ENCODE peak calls at places on chromosomes 12 and 14, in six cellular contexts. V, O, X, P, A and R are unnamed samples.

GRCh38 chr14:88232783-88233182 is 90.3 kb downstream of the KCNK10 start:
- DNase-seq in V (no peak), O (no peak), X (peak; percentile 27), P (no peak), A (no peak), R (no peak)

GRCh38 chr14:29705801-29706200 is 221.8 kb downstream of the PRKD1 start:
- DNase-seq in V (no peak), O (no peak), X (no peak), P (no peak), A (no peak), R (no peak)

GRCh38 chr12:106183735-106184134 is 45.0 kb upstream of the NUAK1 start:
- DNase-seq in V (no peak), O (no peak), X (no peak), P (no peak), A (no peak), R (no peak)

GRCh38 chr12:129064201-129064881 is 211.1 kb downstream of the GLT1D1 start:
- DNase-seq in V (no peak), O (no peak), X (peak; percentile 21), P (no peak), A (no peak), R (no peak)

GRCh38 chr12:81296556-81297305 is 218.9 kb downstream of the ACSS3 start:
- DNase-seq in V (peak; percentile 6), O (no peak), X (no peak), P (no peak), A (no peak), R (peak; percentile 56)

GRCh38 chr14:63045612-63046320 is 508 bp upstream of the KCNH5 start:
- DNase-seq in V (no peak), O (no peak), X (peak; percentile 96), P (peak; percentile 30), A (peak; percentile 84), R (peak; percentile 36)

GRCh38 chr12:96436366-96437295 is 36.4 kb upstream of the CDK17 start:
- DNase-seq in V (no peak), O (no peak), X (no peak), P (no peak), A (no peak), R (no peak)

GRCh38 chr14:94161979-94162378 is 12.1 kb upstream of the PPP4R4 start:
- DNase-seq in V (no peak), O (no peak), X (no peak), P (no peak), A (no peak), R (no peak)

GRCh38 chr14:61403411-61403810 is 82.0 kb downstream of the PRKCH start:
- DNase-seq in V (no peak), O (no peak), X (no peak), P (peak; percentile 6), A (no peak), R (no peak)

GRCh38 chr14:64761441-64762043 is 57.3 kb downstream of the PLEKHG3 start:
- DNase-seq in V (peak; percentile 75), O (no peak), X (no peak), P (no peak), A (no peak), R (peak; percentile 43)

GRCh38 chr12:12265571-12266388 is 1.1 kb downstream of the LRP6 start:
- DNase-seq in V (peak; percentile 44), O (no peak), X (no peak), P (peak; percentile 14), A (peak; percentile 29), R (peak; percentile 54)

GRCh38 chr12:67943295-67943892 is 45.9 kb upstream of the IFNG-AS1 start:
- DNase-seq in V (peak; percentile 90), O (peak; percentile 39), X (peak; percentile 80), P (peak; percentile 83), A (peak; percentile 48), R (peak; percentile 81)

GRCh38 chr14:79357307-79357706 is 854.0 kb downstream of the DIO2 start:
- DNase-seq in V (no peak), O (no peak), X (no peak), P (no peak), A (no peak), R (no peak)

GRCh38 chr14:68079941-68080697 is 260.5 kb downstream of the RAD51B start:
- DNase-seq in V (no peak), O (no peak), X (no peak), P (no peak), A (no peak), R (no peak)

GRCh38 chr12:93016752-93017350 is 87.8 kb upstream of the EEA1 start:
- DNase-seq in V (no peak), O (no peak), X (peak; percentile 29), P (no peak), A (no peak), R (no peak)

GRCh38 chr14:104805326-104805678 is 4.4 kb downstream of the ZBTB42 start:
- DNase-seq in V (peak; percentile 77), O (peak; percentile 48), X (no peak), P (no peak), A (peak; percentile 36), R (peak; percentile 82)

GRCh38 chr12:105611340-105611739 is 280.8 kb downstream of the C12orf75 start:
- DNase-seq in V (no peak), O (no peak), X (no peak), P (no peak), A (no peak), R (no peak)

GRCh38 chr14:22667881-22668280 is 23.7 kb upstream of the OR6J1 start:
- DNase-seq in V (no peak), O (no peak), X (no peak), P (no peak), A (no peak), R (peak; percentile 11)

GRCh38 chr12:127548123-127548553 is 718.8 kb upstream of the TMEM132C start:
- DNase-seq in V (peak; percentile 94), O (no peak), X (no peak), P (no peak), A (no peak), R (peak; percentile 93)

GRCh38 chr12:105641742-105642141 is 311.3 kb downstream of the C12orf75 start:
- DNase-seq in V (no peak), O (no peak), X (no peak), P (no peak), A (no peak), R (no peak)

GRCh38 chr12:124538194-124539082 is 29.0 kb downstream of the NCOR2 start:
- DNase-seq in V (no peak), O (no peak), X (no peak), P (no peak), A (peak; percentile 72), R (no peak)

GRCh38 chr12:113328368-113328889 is 6.5 kb downstream of the SLC8B1 start:
- DNase-seq in V (no peak), O (no peak), X (no peak), P (no peak), A (no peak), R (no peak)

GRCh38 chr12:85448548-85449139 is 168.6 kb downstream of the ALX1 start:
- DNase-seq in V (peak; percentile 56), O (no peak), X (no peak), P (peak; percentile 35), A (peak; percentile 11), R (peak; percentile 56)

GRCh38 chr14:73747386-73748211 is 33.4 kb upstream of the PNMA1 start:
- DNase-seq in V (no peak), O (no peak), X (no peak), P (no peak), A (no peak), R (no peak)

GRCh38 chr14:69573841-69574265 is 818 bp downstream of the CCDC177 start:
- DNase-seq in V (no peak), O (no peak), X (peak; percentile 95), P (no peak), A (no peak), R (peak; percentile 7)

GRCh38 chr12:62803756-62804155 is 131.2 kb downstream of the PPM1H start:
- DNase-seq in V (no peak), O (no peak), X (no peak), P (no peak), A (no peak), R (no peak)

GRCh38 chr14:100586520-100587247 is 533 bp downstream of the BEGAIN start:
- DNase-seq in V (peak; percentile 56), O (peak; percentile 67), X (no peak), P (no peak), A (peak; percentile 91), R (peak; percentile 49)

GRCh38 chr12:57063991-57064725 is 14.2 kb upstream of the MYO1A start:
- DNase-seq in V (no peak), O (no peak), X (no peak), P (peak; percentile 71), A (no peak), R (no peak)

GRCh38 chr14:28766505-28767238 is at the start of gene FOXG1:
- DNase-seq in V (no peak), O (no peak), X (peak; percentile 86), P (no peak), A (peak; percentile 46), R (peak; percentile 36)

GRCh38 chr14:100304825-100305445 is 1.3 kb downstream of the SLC25A29 start:
- DNase-seq in V (peak; percentile 48), O (no peak), X (peak; percentile 80), P (no peak), A (no peak), R (peak; percentile 59)

GRCh38 chr14:96184737-96185136 is 19.9 kb upstream of the BDKRB2 start:
- DNase-seq in V (no peak), O (no peak), X (no peak), P (no peak), A (no peak), R (peak; percentile 38)
- H3K9ac ChIP-seq in V (no peak overlapping the region), O (no peak overlapping the region), X (no peak overlapping the region), P (no peak overlapping the region), A (no peak overlapping the region), R (no peak overlapping the region)

GRCh38 chr12:53585726-53586125 is 40.5 kb downstream of the ATF7 start:
- DNase-seq in V (no peak), O (no peak), X (no peak), P (peak; percentile 71), A (no peak), R (no peak)

GRCh38 chr12:53589915-53590314 is 36.3 kb downstream of the ATF7 start:
- DNase-seq in V (no peak), O (no peak), X (no peak), P (no peak), A (no peak), R (no peak)

GRCh38 chr12:53586745-53587144 is 39.4 kb downstream of the ATF7 start:
- DNase-seq in V (no peak), O (no peak), X (no peak), P (no peak), A (no peak), R (no peak)

GRCh38 chr12:53589423-53589822 is 36.8 kb downstream of the ATF7 start:
- DNase-seq in V (no peak), O (no peak), X (no peak), P (no peak), A (no peak), R (no peak)

GRCh38 chr12:53588155-53588554 is 38.0 kb downstream of the ATF7 start:
- DNase-seq in V (no peak), O (no peak), X (no peak), P (no peak), A (no peak), R (no peak)
- TF ChIP-seq EZH2phosphoT487 in V (no peak), O (no peak), X (no peak), P (no peak), A (no peak), R (no peak)

GRCh38 chr12:109310247-109311125 is 1.4 kb upstream of the FOXN4 start:
- DNase-seq in V (no peak), O (no peak), X (peak; percentile 36), P (peak; percentile 65), A (peak; percentile 60), R (no peak)
- H3K9ac ChIP-seq in V (no peak overlapping the region), O (no peak overlapping the region), X (no peak overlapping the region), P (peak overlapping the region; percentile 69), A (no peak overlapping the region), R (no peak overlapping the region)

GRCh38 chr12:1350055-1350933 is 244.1 kb downstream of the FBXL14 start:
- DNase-seq in V (peak; percentile 88), O (no peak), X (no peak), P (no peak), A (no peak), R (peak; percentile 80)
- TF ChIP-seq EZH2phosphoT487 in V (no peak), O (no peak), X (no peak), P (no peak), A (no peak), R (no peak)